ENCODE peak calls at places on chromosome 11, in five cellular contexts. H, X, F, Y and R are unnamed samples. For H3K4me1, the result is how much of the 10 kb centered on the place peaks cover.

GRCh38 chr11:40722179-40722795 is 737.2 kb downstream of the LRRC4C start:
- DNase-seq in Y (no peak), H (no peak), F (no peak), X (no peak), R (peak)

GRCh38 chr11:2655320-2655719 is 44.5 kb downstream of the KCNQ1OT1 start:
- DNase-seq in X (no peak), H (no peak), Y (no peak), F (no peak), R (no peak)

GRCh38 chr11:73397468-73398131 is 21.4 kb downstream of the RELT start:
- DNase-seq in Y (no peak), H (no peak), X (no peak), F (no peak), R (no peak)

GRCh38 chr11:70005107-70005818 is 72.9 kb upstream of the ANO1 start:
- DNase-seq in F (no peak), H (no peak), X (no peak), Y (no peak), R (no peak)

GRCh38 chr11:70882716-70883085 is 369.7 kb downstream of the SHANK2 start:
- DNase-seq in H (no peak), F (no peak), X (no peak), Y (peak), R (no peak)

GRCh38 chr11:1863352-1864215 is 10.7 kb downstream of the LSP1 start:
- DNase-seq in Y (peak), H (peak), X (peak), F (peak), R (no peak)

GRCh38 chr11:11028017-11028692 is 170.3 kb upstream of the ZBED5 start:
- DNase-seq in F (peak), X (peak), H (peak), Y (no peak), R (peak)

GRCh38 chr11:3944198-3944597 is 88.7 kb downstream of the STIM1 start:
- DNase-seq in X (no peak), F (no peak), H (peak), Y (no peak), R (no peak)

GRCh38 chr11:123122341-123122740 is 60.4 kb upstream of the HSPA8 start:
- DNase-seq in F (no peak), H (no peak), X (no peak), Y (no peak), R (no peak)

GRCh38 chr11:61061081-61061826 is 41.0 kb upstream of the CD5 start:
- DNase-seq in X (peak), H (no peak), F (peak), Y (no peak), R (no peak)

GRCh38 chr11:112563808-112564207 is 303.1 kb upstream of the PLET1 start:
- DNase-seq in X (no peak), H (no peak), Y (no peak), F (no peak), R (no peak)

GRCh38 chr11:63916837-63917684 is at the start of gene RCOR2:
- DNase-seq in H (peak), X (no peak), Y (peak), F (peak), R (no peak)

DNA sequence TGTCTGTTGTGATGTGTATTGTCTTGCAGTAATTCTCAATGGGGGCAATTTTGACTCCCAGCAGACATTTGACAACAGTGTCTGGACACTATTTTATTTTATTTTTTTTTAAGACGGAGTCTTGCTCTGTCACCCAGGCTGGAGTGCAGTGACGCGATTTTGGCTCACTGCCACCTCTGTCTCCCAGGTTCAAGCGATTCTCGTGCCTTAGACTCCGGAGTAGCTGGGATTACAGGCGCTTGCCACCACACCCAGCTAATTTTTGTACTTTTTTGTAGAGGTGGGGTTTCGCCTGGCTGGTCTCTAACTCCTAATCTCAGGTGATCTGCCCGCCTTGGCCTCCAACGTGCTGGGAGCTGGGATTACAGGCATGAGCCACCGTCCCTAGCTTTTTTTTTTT is 1.4 kb downstream of the RPS6KB2 start:
- DNase-seq in F (no peak), Y (no peak), H (no peak), X (no peak), R (no peak)
- H3K4me1 ChIP-seq in F (half or more), Y (under half), H (under half), X (under half), R (under half)

GRCh38 chr11:28026634-28027290 is 81.2 kb downstream of the KIF18A start:
- DNase-seq in Y (no peak), F (no peak), X (no peak), H (no peak), R (no peak)
- H3K4me1 ChIP-seq in Y (under half), F (under half), X (under half), H (under half), R (under half)

DNA sequence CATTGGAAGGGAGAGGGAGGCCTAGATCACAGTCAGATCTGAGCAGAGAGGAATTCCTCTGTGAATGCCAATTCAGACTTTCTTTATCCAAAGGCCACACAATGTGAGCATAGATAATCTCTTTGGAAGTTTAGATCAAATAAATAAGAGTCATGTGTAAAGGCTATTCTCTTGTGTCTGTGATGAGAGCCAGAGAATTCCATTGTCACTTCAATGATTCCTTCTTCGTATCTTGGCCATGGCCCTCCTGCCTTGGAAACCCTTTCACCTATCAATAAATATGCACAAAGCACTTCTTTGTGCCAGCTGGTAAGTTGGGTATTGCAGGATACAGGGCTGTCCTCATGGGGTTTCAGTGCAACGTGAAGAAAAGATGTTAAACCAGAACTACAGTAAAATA is 142.8 kb downstream of the SNX19 start:
- DNase-seq in H (no peak), F (no peak), Y (no peak), X (no peak), R (no peak)
- H3K4me1 ChIP-seq in H (under half), F (under half), Y (under half), X (under half), R (under half)

GRCh38 chr11:76785513-76785912 is 2.4 kb downstream of the TSKU start:
- DNase-seq in X (no peak), Y (no peak), F (no peak), H (no peak), R (no peak)
- H3K4me1 ChIP-seq in X (half or more), Y (under half), F (under half), H (half or more), R (under half)

DNA sequence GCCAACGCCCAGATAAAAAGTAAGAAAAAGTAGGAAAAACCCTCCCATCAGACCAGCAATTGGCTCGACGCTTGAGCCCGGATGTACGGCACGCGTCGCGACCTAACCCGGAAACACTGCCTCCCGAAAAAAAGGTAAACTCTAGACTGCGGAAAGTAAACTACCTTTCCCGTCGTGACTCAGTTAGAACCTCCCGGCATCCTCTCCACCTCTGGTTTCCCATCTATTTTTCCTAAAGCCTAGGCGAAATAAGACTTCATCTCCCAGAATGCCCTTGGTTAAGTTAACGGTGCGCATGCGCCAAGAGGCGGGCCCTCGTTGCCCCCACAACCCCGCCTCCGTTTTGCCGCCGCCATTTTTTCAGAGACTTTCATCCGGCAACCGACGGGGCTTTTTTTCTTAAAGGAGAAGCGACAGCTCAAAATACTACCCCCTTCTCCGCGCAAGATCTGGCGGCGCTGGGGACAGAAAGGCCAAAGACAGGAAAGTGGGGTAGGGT is 678 bp upstream of the ZFP91 start:
- DNase-seq in H (peak), F (peak), Y (peak), X (peak), R (peak)
- H3K4me1 ChIP-seq in H (half or more), F (half or more), Y (under half), X (under half), R (under half)

DNA sequence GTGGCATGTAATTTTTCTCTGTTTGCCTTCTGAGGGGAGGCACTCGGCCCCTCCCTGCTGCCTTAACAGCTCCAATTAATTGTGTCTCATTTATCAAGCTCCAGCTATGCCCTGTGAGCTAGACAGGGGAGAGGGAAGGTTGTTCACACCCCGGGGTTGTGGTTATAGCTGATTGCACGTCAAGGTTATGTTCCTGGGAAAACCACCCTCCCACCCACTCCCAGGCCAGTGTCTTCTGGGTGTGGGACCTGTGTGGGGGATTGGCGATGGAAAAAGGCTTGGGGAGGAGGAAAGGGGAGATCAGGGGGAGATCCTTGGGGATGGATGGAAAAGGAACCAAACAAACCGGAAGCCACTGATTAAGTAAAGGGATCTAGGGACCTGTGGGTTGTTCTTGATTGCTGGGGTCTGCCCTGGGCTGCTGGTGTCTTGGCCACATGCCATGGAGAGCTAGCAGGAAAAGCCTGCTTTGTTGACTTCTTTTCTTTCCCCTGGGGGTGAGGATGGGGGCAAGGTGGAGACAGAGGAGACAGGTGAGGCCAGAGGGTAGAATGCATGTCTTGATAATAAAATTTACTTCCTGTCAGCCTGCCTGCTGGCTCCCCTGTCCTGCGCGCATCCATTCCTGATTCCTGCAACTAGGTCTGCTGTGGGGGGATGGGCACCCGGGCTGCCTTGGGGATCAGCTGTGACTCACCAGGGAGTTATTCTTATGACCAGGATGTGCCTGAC is 13.5 kb upstream of the SORL1-AS1 start:
- DNase-seq in F (peak), Y (peak), H (peak), X (peak), R (peak)
- H3K4me1 ChIP-seq in F (under half), Y (under half), H (under half), X (half or more), R (under half)

DNA sequence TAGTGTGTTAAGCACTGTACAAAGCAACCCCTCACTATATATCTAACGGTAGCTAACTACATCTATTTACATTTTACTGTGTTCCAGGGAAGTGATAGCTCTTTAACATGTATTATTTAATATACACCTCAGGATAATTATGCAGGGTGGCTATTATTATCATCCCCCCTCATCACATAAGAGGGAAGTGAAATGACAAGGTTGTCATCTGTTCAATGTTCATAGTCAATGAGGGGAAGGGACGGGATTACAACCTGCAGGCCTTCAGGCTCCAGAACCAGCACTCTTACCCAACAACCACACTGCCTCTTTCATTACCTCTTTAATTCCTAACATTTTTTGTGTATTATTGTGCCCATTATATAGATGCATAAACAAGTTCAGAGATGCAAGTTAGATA is 238.7 kb upstream of the ANO3 start:
- DNase-seq in Y (no peak), H (no peak), X (no peak), F (no peak), R (no peak)
- H3K4me1 ChIP-seq in Y (under half), H (under half), X (under half), F (under half), R (under half)

GRCh38 chr11:95014184-95014821 is 10.8 kb upstream of the KDM4E start:
- DNase-seq in F (no peak), H (no peak), Y (no peak), X (no peak), R (no peak)
- H3K4me1 ChIP-seq in F (under half), H (under half), Y (under half), X (under half), R (under half)

GRCh38 chr11:114068327-114068726 is 8.8 kb downstream of the ZBTB16 start:
- DNase-seq in X (no peak), H (no peak), F (no peak), Y (no peak), R (no peak)
- H3K4me1 ChIP-seq in X (under half), H (half or more), F (under half), Y (under half), R (under half)

GRCh38 chr11:86910592-86910991 is 44.6 kb downstream of the FZD4 start:
- DNase-seq in H (no peak), Y (no peak), X (no peak), F (no peak), R (no peak)
- H3K4me1 ChIP-seq in H (under half), Y (under half), X (under half), F (under half), R (under half)